ENCODE peak calls at places on chromosome 15, in four cellular contexts. A, B, G and T are unnamed samples.
A peak's percentile ranks its signal among the peaks of the same experiment; 100 is the strongest.

GRCh38 chr15:80984856-80985255 is 4.8 kb downstream of the MESD start:
- DNase-seq in A (no peak), B (no peak), G (no peak), T (no peak)

GRCh38 chr15:80041497-80042253 is 17.8 kb upstream of the ZFAND6 start:
- DNase-seq in A (no peak), B (no peak), G (no peak), T (no peak)

GRCh38 chr15:50685976-50686467 is 575 bp downstream of the TRPM7 start:
- DNase-seq in A (peak; percentile 47), B (peak; percentile 38), G (peak; percentile 26), T (peak; percentile 57)

GRCh38 chr15:64858136-64858535 is 16.4 kb downstream of the PLEKHO2 start:
- DNase-seq in A (no peak), B (no peak), G (no peak), T (no peak)

GRCh38 chr15:31486506-31486905 is 159.9 kb downstream of the KLF13 start:
- DNase-seq in A (no peak), B (no peak), G (no peak), T (no peak)

GRCh38 chr15:99169769-99170311 is 65.0 kb downstream of the SYNM start:
- DNase-seq in A (peak; percentile 89), B (no peak), G (no peak), T (no peak)

GRCh38 chr15:98951493-98952320 is 55.9 kb downstream of the PGPEP1L start:
- DNase-seq in A (no peak), B (no peak), G (no peak), T (no peak)

GRCh38 chr15:81195339-81195864 is 1.3 kb upstream of the IL16 start:
- DNase-seq in A (no peak), B (no peak), G (no peak), T (no peak)

GRCh38 chr15:34799149-34799824 is 3.9 kb upstream of the ACTC1 start:
- DNase-seq in A (no peak), B (no peak), G (no peak), T (peak; percentile 79)

GRCh38 chr15:80403712-80404056 is 498 bp upstream of the ARNT2 start:
- DNase-seq in A (no peak), B (peak; percentile 58), G (no peak), T (no peak)

GRCh38 chr15:73628976-73629854 is 4.0 kb downstream of the NPTN start:
- DNase-seq in A (no peak), B (no peak), G (no peak), T (no peak)

GRCh38 chr15:51004103-51004536 is 90.6 kb downstream of the TNFAIP8L3 start:
- DNase-seq in A (peak; percentile 57), B (no peak), G (no peak), T (peak; percentile 85)

GRCh38 chr15:25936004-25936403 is 72.9 kb upstream of the ATP10A start:
- DNase-seq in A (peak; percentile 11), B (no peak), G (no peak), T (no peak)

GRCh38 chr15:39499151-39499550 is 81.7 kb upstream of the THBS1 start:
- DNase-seq in A (no peak), B (no peak), G (no peak), T (no peak)

GRCh38 chr15:31013863-31014607 is 22.6 kb upstream of the MTMR10 start:
- DNase-seq in A (no peak), B (no peak), G (peak; percentile 65), T (no peak)

GRCh38 chr15:70545526-70545925 is 217.8 kb downstream of the UACA start:
- DNase-seq in A (no peak), B (no peak), G (no peak), T (no peak)

GRCh38 chr15:58770519-58770856 is 614 bp upstream of the MINDY2 start:
- DNase-seq in A (peak; percentile 84), B (peak; percentile 68), G (no peak), T (no peak)

GRCh38 chr15:35751421-35752133 is 205.6 kb upstream of the DPH6 start:
- DNase-seq in A (peak; percentile 78), B (peak; percentile 10), G (peak; percentile 12), T (peak; percentile 53)

GRCh38 chr15:32033186-32033890 is 3.0 kb downstream of the CHRNA7 start:
- DNase-seq in A (no peak), B (no peak), G (no peak), T (no peak)

GRCh38 chr15:61835476-61836106 is 224.7 kb downstream of the VPS13C start:
- DNase-seq in A (peak; percentile 48), B (peak; percentile 67), G (no peak), T (peak; percentile 65)

GRCh38 chr15:41523097-41523496 is 9.5 kb upstream of the LTK start:
- DNase-seq in A (peak; percentile 11), B (no peak), G (no peak), T (no peak)

GRCh38 chr15:91716536-91716935 is 137.0 kb upstream of the SLCO3A1 start:
- DNase-seq in A (no peak), B (no peak), G (no peak), T (no peak)

GRCh38 chr15:42375941-42376340 is 16.6 kb downstream of the CAPN3 start:
- DNase-seq in A (no peak), B (no peak), G (no peak), T (no peak)

GRCh38 chr15:68700395-68701123 is 120.1 kb downstream of the ANP32A start:
- DNase-seq in A (peak; percentile 59), B (no peak), G (no peak), T (no peak)

GRCh38 chr15:73319460-73320245 is 49.1 kb downstream of the HCN4 start:
- DNase-seq in A (no peak), B (no peak), G (no peak), T (no peak)

GRCh38 chr15:63037996-63038720 is 4.4 kb upstream of the TPM1 start:
- DNase-seq in A (no peak), B (no peak), G (no peak), T (no peak)

GRCh38 chr15:63072809-63073277 is 30.3 kb downstream of the TPM1 start:
- DNase-seq in A (no peak), B (no peak), G (no peak), T (no peak)

GRCh38 chr15:96014939-96015338 is 315.6 kb upstream of the NR2F2 start:
- DNase-seq in A (no peak), B (no peak), G (no peak), T (no peak)

GRCh38 chr15:96019114-96019513 is 311.4 kb upstream of the NR2F2 start:
- DNase-seq in A (no peak), B (no peak), G (no peak), T (no peak)

GRCh38 chr15:96023081-96023480 is 307.4 kb upstream of the NR2F2 start:
- DNase-seq in A (no peak), B (no peak), G (no peak), T (no peak)

DNA sequence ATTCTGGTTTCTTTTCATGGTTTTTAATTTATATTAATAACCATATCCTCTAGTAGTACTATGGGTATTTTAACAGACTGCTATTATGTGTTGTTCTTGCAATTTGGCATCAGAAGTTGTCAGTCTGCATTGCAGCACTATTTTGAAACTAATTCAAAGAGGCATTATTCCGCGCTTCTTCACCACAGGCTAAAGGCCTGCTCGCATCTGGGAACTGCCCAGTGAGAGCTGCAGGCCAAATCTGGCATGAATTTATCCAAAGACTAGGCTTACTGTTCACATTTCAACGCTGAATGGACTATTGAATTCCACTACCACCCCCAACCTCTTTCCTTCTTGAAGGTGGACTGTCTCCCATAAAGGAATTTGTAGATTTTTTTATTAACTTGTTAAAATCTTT is 310.4 kb upstream of the NR2F2 start:
- DNase-seq in A (no peak), B (no peak), G (no peak), T (no peak)
- TF ChIP-seq ELK1 in A (no peak), B (no peak), G (no peak), T (no peak)

GRCh38 chr15:55791576-55792400 is 48.8 kb upstream of the PRTG start:
- DNase-seq in A (peak; percentile 49), B (no peak), G (no peak), T (no peak)
- TF ChIP-seq ELK1 in A (no peak), B (no peak), G (no peak), T (no peak)

GRCh38 chr15:100252779-100253417 is 88.9 kb downstream of the ADAMTS17 start:
- DNase-seq in A (no peak), B (no peak), G (no peak), T (no peak)

GRCh38 chr15:100253640-100254039 is 88.1 kb downstream of the ADAMTS17 start:
- DNase-seq in A (no peak), B (no peak), G (no peak), T (no peak)

GRCh38 chr15:100255644-100256043 is 86.1 kb downstream of the ADAMTS17 start:
- DNase-seq in A (no peak), B (no peak), G (no peak), T (peak; percentile 17)

GRCh38 chr15:100256096-100256984 is 85.4 kb downstream of the ADAMTS17 start:
- DNase-seq in A (no peak), B (no peak), G (no peak), T (no peak)

GRCh38 chr15:100254694-100255093 is 87.1 kb downstream of the ADAMTS17 start:
- DNase-seq in A (no peak), B (no peak), G (no peak), T (no peak)
- TF ChIP-seq ELK1 in A (no peak), B (no peak), G (no peak), T (no peak)

GRCh38 chr15:88704791-88705768 is 66.3 kb downstream of the ISG20 start:
- DNase-seq in A (no peak), B (no peak), G (no peak), T (no peak)
- TF ChIP-seq ELK1 in A (no peak), B (no peak), G (no peak), T (no peak)

GRCh38 chr15:82624438-82624837 is 22.7 kb downstream of the CPEB1 start:
- DNase-seq in A (no peak), B (no peak), G (no peak), T (no peak)
- TF ChIP-seq ELK1 in A (no peak), B (no peak), G (no peak), T (no peak)

DNA sequence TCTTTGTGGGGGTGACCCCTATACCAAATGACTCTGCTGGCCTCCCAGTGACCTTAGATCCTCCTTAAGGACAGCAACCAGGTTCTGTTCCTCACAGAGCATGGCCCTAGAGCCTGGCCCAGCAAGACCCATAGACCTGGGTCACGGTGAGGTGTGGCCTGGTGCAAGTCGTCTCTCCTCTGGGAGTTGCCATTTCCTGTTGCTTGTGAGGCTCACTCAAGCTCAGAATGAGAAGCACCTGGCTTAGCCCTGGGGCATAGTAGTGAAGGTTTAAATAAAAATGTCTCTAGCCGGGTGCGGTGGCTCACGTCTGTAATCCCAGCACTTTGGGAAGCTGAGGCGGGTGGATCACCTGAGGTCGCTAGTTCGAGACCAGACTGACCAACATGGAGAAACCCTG is 131.3 kb downstream of the SMAD6 start:
- DNase-seq in A (no peak), B (no peak), G (no peak), T (no peak)
- TF ChIP-seq ELK1 in A (no peak), B (no peak), G (no peak), T (no peak)